ENCODE peak calls at places on chromosomes 3 and 15, in eight cellular contexts. H is thyroid gland, I is GM12878, A is HFF-Myc, C is Calu3, Y is left lung, T is stomach, R is fibroblast of mammary gland. U is an unnamed sample.

GRCh38 chr3:131705558-131706051 is 202.8 kb upstream of the MRPL3 start:
- DNase-seq in H (no peak), I (no peak), A (no peak), C (no peak), Y (no peak), T (no peak), R (peak), U (no peak)

GRCh38 chr3:89690649-89691048 is 583.2 kb downstream of the EPHA3 start:
- DNase-seq in H (no peak), I (no peak), A (peak), C (no peak), Y (no peak), T (no peak), R (peak), U (no peak)

GRCh38 chr3:177466076-177466475 is 268.8 kb upstream of the TBL1XR1 start:
- DNase-seq in H (no peak), I (no peak), A (no peak), C (no peak), Y (no peak), T (no peak), R (peak), U (no peak)

GRCh38 chr3:124778061-124778460 is 47.8 kb downstream of the UMPS start:
- DNase-seq in H (no peak), I (no peak), A (no peak), C (no peak), Y (no peak), T (no peak), R (no peak), U (no peak)

GRCh38 chr3:195596648-195597628 is 13.2 kb upstream of the APOD start:
- DNase-seq in H (no peak), I (no peak), A (no peak), C (no peak), Y (no peak), T (no peak), R (no peak), U (no peak)

GRCh38 chr15:79364571-79365240 is 53.8 kb downstream of the TMED3 start:
- DNase-seq in H (no peak), I (no peak), A (no peak), C (no peak), Y (no peak), T (no peak), R (no peak), U (no peak)

GRCh38 chr3:197168606-197169005 is 129.8 kb downstream of the DLG1 start:
- DNase-seq in H (no peak), I (no peak), A (peak), C (no peak), Y (no peak), T (no peak), R (peak), U (peak)

GRCh38 chr15:25870899-25871298 is 7.8 kb upstream of the ATP10A start:
- DNase-seq in H (no peak), I (no peak), A (no peak), C (no peak), Y (no peak), T (no peak), R (no peak), U (no peak)

GRCh38 chr3:12766541-12766940 is 7.5 kb upstream of the TMEM40 start:
- DNase-seq in H (no peak), I (no peak), A (no peak), C (no peak), Y (no peak), T (no peak), R (no peak), U (no peak)

GRCh38 chr15:88028024-88028423 is 228.5 kb downstream of the NTRK3 start:
- DNase-seq in H (no peak), I (no peak), A (no peak), C (no peak), Y (no peak), T (no peak), R (peak), U (no peak)

GRCh38 chr15:70703483-70703882 is 59.9 kb downstream of the UACA start:
- DNase-seq in H (no peak), I (no peak), A (no peak), C (peak), Y (no peak), T (no peak), R (peak), U (no peak)

GRCh38 chr3:123489400-123490004 is 40.6 kb upstream of the ADCY5 start:
- DNase-seq in H (peak), I (no peak), A (peak), C (peak), Y (peak), T (peak), R (peak), U (peak)

GRCh38 chr3:22117751-22118346 is 366.8 kb upstream of the ZNF385D start:
- DNase-seq in H (no peak), I (no peak), A (peak), C (no peak), Y (no peak), T (no peak), R (peak), U (peak)

GRCh38 chr3:37453393-37454391 is 279.3 kb upstream of the LRRFIP2 start:
- DNase-seq in H (peak), I (no peak), A (no peak), C (no peak), Y (peak), T (peak), R (no peak), U (no peak)

GRCh38 chr3:50737511-50738251 is 63.0 kb downstream of the DOCK3 start:
- DNase-seq in H (no peak), I (no peak), A (no peak), C (no peak), Y (no peak), T (no peak), R (no peak), U (no peak)

GRCh38 chr15:22871481-22872076 is 33.1 kb downstream of the NIPA2 start:
- DNase-seq in H (no peak), I (no peak), A (no peak), C (no peak), Y (no peak), T (no peak), R (no peak), U (no peak)

GRCh38 chr3:57733790-57734189 is 22.3 kb upstream of the SLMAP start:
- DNase-seq in H (no peak), I (no peak), A (no peak), C (no peak), Y (no peak), T (no peak), R (no peak), U (no peak)

GRCh38 chr3:126125341-126125740 is 41.4 kb upstream of the SLC41A3 start:
- DNase-seq in H (no peak), I (no peak), A (no peak), C (no peak), Y (peak), T (peak), R (no peak), U (no peak)

GRCh38 chr15:38271895-38272294 is 19.3 kb downstream of the SPRED1 start:
- DNase-seq in H (no peak), I (no peak), A (no peak), C (no peak), Y (no peak), T (no peak), R (no peak), U (no peak)

GRCh38 chr15:39511000-39511914 is 69.6 kb upstream of the THBS1 start:
- DNase-seq in H (no peak), I (no peak), A (peak), C (no peak), Y (peak), T (no peak), R (peak), U (peak)

GRCh38 chr15:40721716-40722115 is 26.7 kb downstream of the RAD51 start:
- DNase-seq in H (no peak), I (no peak), A (no peak), C (no peak), Y (no peak), T (no peak), R (peak), U (no peak)

GRCh38 chr15:67244966-67245478 is 9.4 kb downstream of the AAGAB start:
- DNase-seq in H (no peak), I (no peak), A (peak), C (no peak), Y (no peak), T (no peak), R (peak), U (no peak)

GRCh38 chr3:103126111-103126510 is 691.3 kb downstream of the ZPLD1 start:
- DNase-seq in H (no peak), I (peak), A (no peak), C (peak), Y (no peak), T (no peak), R (no peak), U (no peak)

GRCh38 chr15:100712226-100712625 is 109.8 kb downstream of the ASB7 start:
- DNase-seq in H (no peak), I (no peak), A (no peak), C (no peak), Y (no peak), T (no peak), R (peak), U (no peak)

GRCh38 chr3:128800241-128801187 is 74.5 kb downstream of the RAB7A start:
- DNase-seq in H (no peak), I (no peak), A (no peak), C (no peak), Y (no peak), T (no peak), R (no peak), U (no peak)

GRCh38 chr3:149128856-149129255 is 582 bp upstream of the HPS3 start:
- DNase-seq in H (no peak), I (no peak), A (no peak), C (no peak), Y (no peak), T (no peak), R (peak), U (no peak)

GRCh38 chr3:160003520-160004128 is 15.0 kb downstream of the IL12A start:
- DNase-seq in H (peak), I (no peak), A (no peak), C (peak), Y (peak), T (peak), R (peak), U (no peak)

GRCh38 chr15:31517711-31518110 is 191.1 kb downstream of the KLF13 start:
- DNase-seq in H (no peak), I (no peak), A (no peak), C (no peak), Y (no peak), T (no peak), R (no peak), U (no peak)

GRCh38 chr15:84057714-84058331 is 177.8 kb upstream of the GOLGA6L4 start:
- DNase-seq in H (no peak), I (no peak), A (no peak), C (no peak), Y (no peak), T (no peak), R (no peak), U (no peak)

GRCh38 chr15:99707481-99708270 is 25.6 kb downstream of the LYSMD4 start:
- DNase-seq in H (no peak), I (no peak), A (peak), C (no peak), Y (no peak), T (no peak), R (peak), U (no peak)

GRCh38 chr15:38941399-38941953 is 376.9 kb upstream of the RASGRP1 start:
- DNase-seq in H (no peak), I (no peak), A (no peak), C (no peak), Y (no peak), T (no peak), R (peak), U (no peak)

GRCh38 chr3:16601539-16602005 is 3.7 kb downstream of the DAZL start:
- DNase-seq in H (no peak), I (no peak), A (no peak), C (no peak), Y (no peak), T (no peak), R (no peak), U (no peak)

GRCh38 chr3:16606398-16606797 is 1.2 kb upstream of the DAZL start:
- DNase-seq in H (no peak), I (no peak), A (no peak), C (no peak), Y (no peak), T (no peak), R (peak), U (no peak)

GRCh38 chr3:16605966-16606365 is 743 bp upstream of the DAZL start:
- DNase-seq in H (no peak), I (no peak), A (no peak), C (no peak), Y (no peak), T (no peak), R (no peak), U (no peak)

GRCh38 chr3:16604887-16605602 is at the start of gene DAZL:
- DNase-seq in H (no peak), I (no peak), A (no peak), C (no peak), Y (no peak), T (no peak), R (no peak), U (no peak)

GRCh38 chr3:16604433-16604832 is 790 bp downstream of the DAZL start:
- DNase-seq in H (no peak), I (no peak), A (no peak), C (no peak), Y (no peak), T (no peak), R (no peak), U (no peak)
- TF ChIP-seq CTCF in H (no peak), I (no peak), A (no peak), C (no peak), Y (no peak), T (no peak), R (no peak), U (no peak)

DNA sequence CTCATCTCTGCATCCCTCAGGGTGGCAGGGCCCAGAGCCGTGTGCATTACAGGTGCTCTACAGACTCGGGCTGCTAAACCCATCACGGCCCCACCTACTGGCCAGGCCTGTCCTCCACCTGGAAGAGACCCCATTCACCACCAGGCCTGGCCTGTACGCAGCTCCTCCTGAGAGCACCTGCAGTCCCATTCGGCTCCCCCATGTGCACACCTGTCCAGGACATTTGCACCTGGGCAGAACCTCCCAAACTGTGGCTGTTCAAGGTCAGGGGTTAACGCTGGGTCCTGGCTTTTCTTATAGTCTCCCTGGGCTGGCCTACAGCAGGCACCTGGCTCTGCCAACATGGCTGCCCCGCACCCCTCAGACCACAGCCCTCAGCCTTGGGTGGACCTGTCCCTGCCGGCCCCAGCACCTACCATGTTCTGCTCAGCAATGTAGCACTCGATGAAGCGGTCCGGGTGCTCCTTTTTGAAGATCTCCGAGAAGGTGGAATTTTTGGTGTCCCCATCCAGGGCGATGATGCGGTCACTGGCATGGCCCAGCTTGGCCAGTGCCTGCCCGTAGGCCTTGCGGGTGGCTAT is 25.7 kb downstream of the TKT start:
- DNase-seq in H (no peak), I (no peak), A (no peak), C (no peak), Y (peak), T (no peak), R (no peak), U (no peak)
- TF ChIP-seq CTCF in H (no peak), I (no peak), A (peak), C (peak), Y (no peak), T (no peak), R (no peak), U (no peak)

DNA sequence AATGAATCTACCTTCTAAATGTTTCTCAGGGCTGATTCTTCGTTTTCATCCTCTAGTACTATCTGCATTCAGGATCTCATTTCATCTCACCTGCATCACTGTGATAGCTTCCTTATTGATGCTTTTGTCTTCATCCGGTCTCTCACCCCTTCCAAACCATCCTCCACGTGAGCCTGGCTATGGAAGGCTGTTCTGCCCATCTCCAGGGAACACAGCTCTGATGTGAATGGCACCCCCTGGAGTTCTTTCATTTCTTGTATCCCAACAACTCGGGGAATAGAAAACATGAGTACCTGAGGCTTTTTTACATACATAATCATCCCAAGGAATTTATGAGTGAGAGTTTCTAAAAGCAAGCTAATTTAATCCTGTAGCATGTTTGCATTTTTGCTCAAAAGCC is 8.8 kb upstream of the DPPA4 start:
- DNase-seq in H (no peak), I (no peak), A (no peak), C (no peak), Y (no peak), T (no peak), R (no peak), U (no peak)
- TF ChIP-seq CTCF in H (no peak), I (no peak), A (no peak), C (no peak), Y (no peak), T (no peak), R (no peak), U (no peak)

DNA sequence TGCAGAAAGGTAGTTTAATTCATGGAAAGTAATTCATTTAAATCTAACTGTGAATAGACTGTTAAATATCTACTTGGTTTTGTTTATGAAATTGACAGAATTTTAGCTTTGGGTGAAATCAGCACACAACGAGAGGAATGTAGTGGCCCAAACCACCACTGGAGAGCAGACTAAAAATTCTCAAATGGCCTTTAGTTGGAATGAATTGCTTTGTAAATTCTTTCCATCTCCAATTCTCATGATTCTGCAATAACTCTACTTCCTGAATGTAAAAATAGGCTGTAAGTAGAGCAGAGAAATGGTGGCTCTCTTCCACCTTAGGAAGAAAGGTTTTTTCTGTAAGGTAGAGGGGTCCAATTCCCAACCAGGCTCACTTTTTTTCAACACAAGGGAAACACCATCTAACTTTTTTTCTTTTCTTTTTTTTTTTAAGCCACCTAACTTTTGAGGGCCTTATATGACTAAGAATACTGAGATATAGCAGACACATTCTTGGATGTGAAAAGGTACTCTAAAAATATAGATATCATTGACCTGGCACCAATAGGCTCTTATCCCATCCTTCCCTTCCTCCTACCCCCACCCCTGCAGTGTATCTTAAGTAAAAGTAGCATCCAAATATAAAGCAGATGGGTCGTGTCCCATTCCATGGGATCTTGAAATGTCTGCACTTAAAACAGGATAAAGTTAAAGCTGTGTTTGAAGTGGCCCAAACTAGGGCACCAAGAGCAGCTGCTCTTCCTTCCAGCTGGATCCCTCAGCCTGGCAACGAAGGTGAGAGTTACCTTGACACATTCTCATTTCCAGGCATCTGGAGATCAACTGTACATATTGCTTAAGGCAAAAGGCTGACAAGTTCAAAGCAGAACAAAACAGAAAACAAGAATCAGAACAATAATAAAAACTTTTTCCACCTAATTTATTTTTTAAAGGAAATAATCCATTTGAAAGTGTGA is 194.1 kb downstream of the TPRG1 start:
- DNase-seq in H (no peak), I (no peak), A (no peak), C (no peak), Y (no peak), T (no peak), R (no peak), U (no peak)
- TF ChIP-seq CTCF in H (no peak), I (no peak), A (no peak), C (no peak), Y (no peak), T (no peak), R (no peak), U (peak)

GRCh38 chr3:170357920-170358854 is 672 bp downstream of the SKIL start:
- DNase-seq in H (peak), I (no peak), A (no peak), C (peak), Y (peak), T (peak), R (peak), U (no peak)
- TF ChIP-seq CTCF in H (peak), I (peak), A (peak), C (peak), Y (peak), T (peak), R (peak), U (peak)

DNA sequence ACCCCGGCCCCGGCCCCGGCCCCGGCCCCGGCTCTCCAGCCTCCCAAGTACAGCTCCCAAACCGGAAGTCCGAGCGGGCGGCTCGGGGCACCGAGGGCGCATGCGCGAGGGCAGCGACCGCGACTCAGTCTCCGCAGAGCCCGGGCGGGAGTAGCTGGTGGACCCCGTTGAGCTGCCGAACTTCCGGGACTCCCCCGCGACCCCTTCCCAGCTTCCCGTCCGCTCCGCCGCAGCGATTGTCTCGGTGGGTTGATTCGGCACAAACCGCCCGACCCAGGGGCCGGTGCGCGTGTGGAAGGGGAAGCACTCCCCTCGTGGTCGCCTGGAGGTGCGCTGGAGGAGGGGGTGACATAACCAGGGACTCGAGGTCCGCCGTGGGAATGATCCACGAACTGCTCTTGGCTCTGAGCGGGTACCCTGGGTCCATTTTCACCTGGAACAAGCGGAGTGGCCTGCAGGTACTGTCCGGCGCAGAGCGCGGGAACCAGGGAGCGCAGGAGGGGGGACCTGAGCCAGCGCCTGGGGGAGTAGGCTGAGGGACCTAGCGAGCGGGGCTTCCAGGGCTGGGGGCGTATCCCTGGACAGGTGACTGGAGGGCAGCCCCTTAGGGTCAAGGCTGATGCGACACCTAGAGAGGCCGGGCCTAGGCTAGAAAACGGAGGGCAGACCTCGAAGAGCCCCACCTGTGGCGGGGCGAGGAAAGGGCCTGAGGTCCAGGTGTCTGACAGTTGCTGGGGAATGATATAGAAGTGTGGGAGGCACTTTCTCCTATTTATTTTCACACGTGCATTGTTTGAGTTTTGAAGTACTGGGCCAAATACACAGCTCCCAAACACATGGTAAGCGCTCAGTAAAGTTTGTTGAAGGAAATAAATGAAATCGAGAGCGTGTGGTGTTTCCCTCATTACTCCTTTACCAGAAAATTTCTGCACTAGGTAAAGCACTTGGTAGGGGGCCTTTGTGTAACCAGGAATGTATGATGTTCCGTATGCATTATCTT is at the start of the genes TUBGCP4 and ZSCAN29:
- DNase-seq in H (peak), I (peak), A (peak), C (peak), Y (peak), T (peak), R (peak), U (no peak)
- TF ChIP-seq CTCF in H (peak), I (peak), A (peak), C (no peak), Y (no peak), T (peak), R (no peak), U (peak)